ENCODE peak calls at places on chromosome 2, in ten cellular contexts. B, S, R, J, V, E, W, U, P and M are unnamed samples.

GRCh38 chr2:230762317-230762896 is 49.8 kb downstream of the CAB39 start:
- DNase-seq in B (no peak), S (peak; percentile 19), R (peak; percentile 53), J (no peak), V (no peak), E (peak; percentile 21), W (no peak), U (no peak), P (no peak), M (no peak)

GRCh38 chr2:138602166-138602460 is 100.5 kb downstream of the SPOPL start:
- DNase-seq in B (no peak), S (no peak), R (no peak), J (no peak), V (no peak), E (no peak), W (no peak), U (no peak), P (no peak), M (no peak)

GRCh38 chr2:120231974-120232635 is 8.9 kb upstream of the TMEM185B start:
- DNase-seq in B (no peak), S (peak; percentile 79), R (peak; percentile 72), J (no peak), V (peak; percentile 64), E (no peak), W (peak; percentile 82), U (no peak), P (no peak), M (no peak)

GRCh38 chr2:74554821-74555531 is 456 bp downstream of the DOK1 start:
- DNase-seq in B (peak; percentile 49), S (peak; percentile 46), R (peak; percentile 55), J (peak; percentile 42), V (peak; percentile 82), E (peak; percentile 74), W (peak; percentile 76), U (peak; percentile 52), P (peak; percentile 46), M (peak; percentile 39)

GRCh38 chr2:187575081-187576067 is 21.1 kb upstream of the TFPI start:
- DNase-seq in B (no peak), S (no peak), R (no peak), J (no peak), V (no peak), E (no peak), W (no peak), U (no peak), P (no peak), M (no peak)

GRCh38 chr2:156294945-156295580 is 37.5 kb downstream of the NR4A2 start:
- DNase-seq in B (no peak), S (no peak), R (no peak), J (no peak), V (no peak), E (no peak), W (no peak), U (no peak), P (no peak), M (no peak)

GRCh38 chr2:187541086-187542085 is 12.8 kb downstream of the TFPI start:
- DNase-seq in B (peak; percentile 43), S (no peak), R (no peak), J (peak; percentile 58), V (no peak), E (no peak), W (peak; percentile 63), U (no peak), P (no peak), M (no peak)

GRCh38 chr2:220422676-220423075 is 795.2 kb downstream of the SLC4A3 start:
- DNase-seq in B (no peak), S (no peak), R (no peak), J (no peak), V (no peak), E (no peak), W (no peak), U (no peak), P (no peak), M (no peak)

GRCh38 chr2:149213764-149214493 is 116.5 kb upstream of the LYPD6 start:
- DNase-seq in B (no peak), S (no peak), R (no peak), J (no peak), V (no peak), E (no peak), W (no peak), U (no peak), P (no peak), M (no peak)

DNA sequence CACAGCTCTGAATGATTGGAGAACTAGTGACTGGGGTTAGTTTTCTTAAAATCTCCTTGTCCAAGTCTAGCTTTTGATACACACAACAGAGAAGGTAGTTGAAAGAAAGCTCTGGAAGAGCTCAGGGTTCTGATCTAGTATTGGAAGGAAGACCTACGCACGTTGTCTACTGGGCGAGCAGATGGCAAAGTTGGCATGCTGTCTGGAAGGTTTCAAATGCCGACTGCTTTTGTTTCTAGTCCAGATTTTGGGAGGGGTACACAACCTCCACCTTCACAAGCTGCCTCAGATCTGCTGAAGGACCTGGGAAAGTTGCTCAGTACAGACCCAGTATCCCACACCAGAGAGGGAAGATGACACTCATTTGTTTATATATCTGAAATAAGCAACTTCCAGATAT is 507.3 kb downstream of the RNF144A start:
- DNase-seq in B (no peak), S (no peak), R (no peak), J (no peak), V (no peak), E (no peak), W (no peak), U (no peak), P (no peak), M (no peak)
- H3K4me1 ChIP-seq in B (peaks cover 13% of the 10 kb centered on the region), S (no peaks in the 10 kb centered on the region), R (peaks cover 24% of the 10 kb centered on the region), J (peaks cover 2% of the 10 kb centered on the region), V (peaks cover 27% of the 10 kb centered on the region), E (peaks cover 12% of the 10 kb centered on the region), W (no peaks in the 10 kb centered on the region), U (no peaks in the 10 kb centered on the region), P (no peaks in the 10 kb centered on the region), M (no peaks in the 10 kb centered on the region)

GRCh38 chr2:4338345-4338744 is 635.0 kb downstream of the DCDC2C start:
- DNase-seq in B (no peak), S (no peak), R (no peak), J (no peak), V (no peak), E (no peak), W (no peak), U (no peak), P (no peak), M (no peak)
- H3K4me1 ChIP-seq in B (no peaks in the 10 kb centered on the region), S (no peaks in the 10 kb centered on the region), R (no peaks in the 10 kb centered on the region), J (no peaks in the 10 kb centered on the region), V (no peaks in the 10 kb centered on the region), E (no peaks in the 10 kb centered on the region), W (no peaks in the 10 kb centered on the region), U (no peaks in the 10 kb centered on the region), P (no peaks in the 10 kb centered on the region), M (no peaks in the 10 kb centered on the region)

GRCh38 chr2:235001237-235002133 is 49.7 kb downstream of the SH3BP4 start:
- DNase-seq in B (no peak), S (no peak), R (no peak), J (no peak), V (peak; percentile 58), E (no peak), W (peak; percentile 77), U (no peak), P (no peak), M (no peak)
- H3K4me1 ChIP-seq in B (peaks cover 97% of the 10 kb centered on the region), S (no peaks in the 10 kb centered on the region), R (no peaks in the 10 kb centered on the region), J (peaks cover 25% of the 10 kb centered on the region), V (peaks cover 57% of the 10 kb centered on the region), E (peaks cover 81% of the 10 kb centered on the region), W (no peaks in the 10 kb centered on the region), U (peaks cover 81% of the 10 kb centered on the region), P (peaks cover 18% of the 10 kb centered on the region), M (peaks cover 19% of the 10 kb centered on the region)

DNA sequence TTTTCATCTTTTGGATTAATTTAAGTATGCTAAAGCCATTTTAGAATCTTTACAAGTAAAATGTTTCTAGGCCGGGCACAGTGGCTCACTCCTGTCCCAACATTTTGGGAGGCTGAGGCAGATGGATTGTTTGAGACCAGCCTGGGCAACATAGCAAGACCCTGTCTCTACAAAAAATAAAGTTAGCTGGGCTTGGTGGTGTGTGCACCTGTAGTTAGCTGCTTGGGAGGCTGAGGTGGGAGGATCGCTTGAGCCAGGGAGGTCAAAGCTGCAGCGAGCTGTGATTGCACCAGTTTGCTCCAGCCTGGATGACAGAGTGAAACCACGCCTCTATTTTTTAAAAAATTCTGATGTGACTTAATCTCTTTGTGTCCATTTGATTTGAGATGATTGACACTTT is 3.9 kb downstream of the PPM1B start:
- DNase-seq in B (no peak), S (no peak), R (no peak), J (no peak), V (no peak), E (no peak), W (no peak), U (no peak), P (no peak), M (no peak)
- H3K4me1 ChIP-seq in B (peaks cover 31% of the 10 kb centered on the region), S (peaks cover 78% of the 10 kb centered on the region), R (peaks cover 12% of the 10 kb centered on the region), J (peaks cover 27% of the 10 kb centered on the region), V (peaks cover 59% of the 10 kb centered on the region), E (peaks cover 11% of the 10 kb centered on the region), W (no peaks in the 10 kb centered on the region), U (peaks cover 24% of the 10 kb centered on the region), P (peaks cover 12% of the 10 kb centered on the region), M (peaks cover 19% of the 10 kb centered on the region)

GRCh38 chr2:72920317-72921087 is 3.2 kb downstream of the EMX1 start:
- DNase-seq in B (no peak), S (peak; percentile 25), R (no peak), J (no peak), V (peak; percentile 41), E (peak; percentile 50), W (peak; percentile 44), U (no peak), P (no peak), M (no peak)

GRCh38 chr2:72923833-72924352 is 6.6 kb downstream of the EMX1 start:
- DNase-seq in B (no peak), S (no peak), R (no peak), J (no peak), V (peak; percentile 52), E (no peak), W (no peak), U (no peak), P (no peak), M (no peak)

GRCh38 chr2:72921088-72921851 is 4.0 kb downstream of the EMX1 start:
- DNase-seq in B (no peak), S (no peak), R (no peak), J (no peak), V (peak; percentile 33), E (no peak), W (peak; percentile 44), U (no peak), P (no peak), M (no peak)

GRCh38 chr2:72919414-72920316 is 2.3 kb downstream of the EMX1 start:
- DNase-seq in B (no peak), S (no peak), R (no peak), J (no peak), V (peak; percentile 3), E (peak; percentile 30), W (peak; percentile 41), U (no peak), P (no peak), M (no peak)

GRCh38 chr2:72921866-72922265 is 4.5 kb downstream of the EMX1 start:
- DNase-seq in B (no peak), S (no peak), R (no peak), J (no peak), V (peak; percentile 20), E (no peak), W (no peak), U (no peak), P (no peak), M (no peak)
- H3K4me1 ChIP-seq in B (peaks cover 44% of the 10 kb centered on the region), S (peaks cover 28% of the 10 kb centered on the region), R (no peaks in the 10 kb centered on the region), J (peaks cover 43% of the 10 kb centered on the region), V (peaks cover 46% of the 10 kb centered on the region), E (no peaks in the 10 kb centered on the region), W (peaks cover 3% of the 10 kb centered on the region), U (peaks cover 21% of the 10 kb centered on the region), P (peaks cover 9% of the 10 kb centered on the region), M (peaks cover 54% of the 10 kb centered on the region)